ENCODE peak calls at places on chromosomes 3 and 15, in ten cellular contexts. One of them, this sample, is unnamed.
A peak's percentile ranks its signal among the peaks of the same experiment; 100 is the strongest.

GRCh38 chr3:54642147-54642546 is 285.7 kb downstream of the LRTM1 start:
- DNase-seq in NB4: no peak
- DNase-seq in lower leg skin: no peak
- DNase-seq in body of pancreas: no peak
- DNase-seq in cardiac muscle cell: no peak
- DNase-seq in cardiac fibroblast: no peak
- DNase-seq in choroid plexus epithelial cell: no peak
- DNase-seq in AG09309: no peak
- DNase-seq in ovary: no peak
- DNase-seq in heart right ventricle: no peak
- DNase-seq in this sample: no peak

GRCh38 chr15:82699726-82700125 is 9.9 kb downstream of the AP3B2 start:
- DNase-seq in choroid plexus epithelial cell: no peak
- DNase-seq in cardiac fibroblast: no peak
- DNase-seq in ovary: no peak
- DNase-seq in heart right ventricle: no peak
- DNase-seq in body of pancreas: no peak
- DNase-seq in AG09309: no peak
- DNase-seq in lower leg skin: no peak
- DNase-seq in NB4: no peak
- DNase-seq in cardiac muscle cell: no peak
- DNase-seq in this sample: no peak

GRCh38 chr15:40439461-40440299 is 1.1 kb upstream of the BAHD1 start:
- DNase-seq in heart right ventricle: no peak
- DNase-seq in ovary: peak; percentile 80
- DNase-seq in AG09309: no peak
- DNase-seq in body of pancreas: peak; percentile 56
- DNase-seq in choroid plexus epithelial cell: peak; percentile 34
- DNase-seq in cardiac fibroblast: peak; percentile 39
- DNase-seq in cardiac muscle cell: peak; percentile 46
- DNase-seq in NB4: peak; percentile 72
- DNase-seq in lower leg skin: no peak
- DNase-seq in this sample: peak; percentile 31

GRCh38 chr3:42080452-42080872 is 10.7 kb upstream of the TRAK1 start:
- DNase-seq in choroid plexus epithelial cell: peak; percentile 62
- DNase-seq in ovary: no peak
- DNase-seq in cardiac fibroblast: peak; percentile 74
- DNase-seq in heart right ventricle: no peak
- DNase-seq in lower leg skin: no peak
- DNase-seq in body of pancreas: no peak
- DNase-seq in NB4: peak; percentile 65
- DNase-seq in cardiac muscle cell: peak; percentile 54
- DNase-seq in AG09309: no peak
- DNase-seq in this sample: peak; percentile 38

GRCh38 chr15:49083471-49084284 is 37.4 kb upstream of the SECISBP2L start:
- DNase-seq in AG09309: no peak
- DNase-seq in choroid plexus epithelial cell: peak; percentile 43
- DNase-seq in cardiac fibroblast: no peak
- DNase-seq in ovary: no peak
- DNase-seq in body of pancreas: no peak
- DNase-seq in NB4: no peak
- DNase-seq in heart right ventricle: no peak
- DNase-seq in cardiac muscle cell: no peak
- DNase-seq in lower leg skin: no peak
- DNase-seq in this sample: no peak

GRCh38 chr3:111892070-111892469 is 33.0 kb downstream of the PHLDB2 start:
- DNase-seq in ovary: no peak
- DNase-seq in body of pancreas: no peak
- DNase-seq in cardiac fibroblast: no peak
- DNase-seq in NB4: no peak
- DNase-seq in heart right ventricle: no peak
- DNase-seq in cardiac muscle cell: no peak
- DNase-seq in lower leg skin: no peak
- DNase-seq in AG09309: no peak
- DNase-seq in choroid plexus epithelial cell: no peak
- DNase-seq in this sample: no peak

GRCh38 chr15:71899665-71900064 is 89.3 kb downstream of the NR2E3 start:
- DNase-seq in NB4: no peak
- DNase-seq in heart right ventricle: no peak
- DNase-seq in choroid plexus epithelial cell: no peak
- DNase-seq in cardiac fibroblast: no peak
- DNase-seq in body of pancreas: no peak
- DNase-seq in AG09309: no peak
- DNase-seq in lower leg skin: no peak
- DNase-seq in cardiac muscle cell: no peak
- DNase-seq in ovary: no peak
- DNase-seq in this sample: no peak

GRCh38 chr3:131233900-131234667 is 147.5 kb upstream of the NUDT16 start:
- DNase-seq in NB4: no peak
- DNase-seq in body of pancreas: no peak
- DNase-seq in AG09309: no peak
- DNase-seq in lower leg skin: no peak
- DNase-seq in cardiac fibroblast: no peak
- DNase-seq in ovary: no peak
- DNase-seq in heart right ventricle: no peak
- DNase-seq in cardiac muscle cell: no peak
- DNase-seq in choroid plexus epithelial cell: no peak
- DNase-seq in this sample: no peak

GRCh38 chr15:81199031-81199779 is 2.5 kb downstream of the IL16 start:
- DNase-seq in cardiac fibroblast: no peak
- DNase-seq in body of pancreas: no peak
- DNase-seq in ovary: no peak
- DNase-seq in heart right ventricle: no peak
- DNase-seq in choroid plexus epithelial cell: peak; percentile 5
- DNase-seq in AG09309: no peak
- DNase-seq in NB4: no peak
- DNase-seq in cardiac muscle cell: no peak
- DNase-seq in lower leg skin: peak; percentile 8
- DNase-seq in this sample: no peak

GRCh38 chr15:81195339-81195864 is 1.3 kb upstream of the IL16 start:
- DNase-seq in ovary: no peak
- DNase-seq in body of pancreas: no peak
- DNase-seq in cardiac muscle cell: no peak
- DNase-seq in heart right ventricle: no peak
- DNase-seq in lower leg skin: peak; percentile 12
- DNase-seq in NB4: no peak
- DNase-seq in choroid plexus epithelial cell: no peak
- DNase-seq in AG09309: no peak
- DNase-seq in cardiac fibroblast: no peak
- DNase-seq in this sample: no peak

GRCh38 chr15:81196576-81197254 is at the start of gene IL16:
- DNase-seq in choroid plexus epithelial cell: no peak
- DNase-seq in ovary: no peak
- DNase-seq in AG09309: no peak
- DNase-seq in heart right ventricle: no peak
- DNase-seq in lower leg skin: peak; percentile 13
- DNase-seq in body of pancreas: no peak
- DNase-seq in cardiac muscle cell: no peak
- DNase-seq in cardiac fibroblast: no peak
- DNase-seq in NB4: no peak
- DNase-seq in this sample: no peak

GRCh38 chr15:81197688-81198281 is 1.1 kb downstream of the IL16 start:
- DNase-seq in ovary: no peak
- DNase-seq in cardiac fibroblast: no peak
- DNase-seq in cardiac muscle cell: no peak
- DNase-seq in lower leg skin: no peak
- DNase-seq in body of pancreas: no peak
- DNase-seq in NB4: no peak
- DNase-seq in heart right ventricle: no peak
- DNase-seq in AG09309: no peak
- DNase-seq in choroid plexus epithelial cell: no peak
- DNase-seq in this sample: no peak

DNA sequence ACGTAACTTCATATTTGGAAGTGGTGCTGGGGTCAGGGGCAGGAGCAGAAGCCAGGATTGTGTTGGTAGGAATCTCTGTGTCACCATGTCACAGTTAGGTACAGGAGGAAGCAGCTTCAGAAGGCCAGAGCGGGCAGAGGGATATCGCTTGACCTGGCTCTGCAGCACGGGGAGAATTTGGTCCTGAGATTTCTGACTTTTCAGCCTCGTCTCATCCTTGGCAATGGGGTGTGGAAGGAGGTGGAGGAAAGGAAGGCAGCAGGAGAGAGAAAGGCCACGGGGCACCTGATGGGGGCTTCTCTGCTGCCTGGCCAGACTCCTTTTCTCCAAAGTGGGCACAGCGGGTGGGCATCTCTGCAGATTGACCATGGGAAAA is 564 bp downstream of the IL16 start:
- DNase-seq in NB4: no peak
- DNase-seq in cardiac fibroblast: no peak
- DNase-seq in body of pancreas: no peak
- DNase-seq in choroid plexus epithelial cell: no peak
- DNase-seq in ovary: no peak
- DNase-seq in cardiac muscle cell: no peak
- DNase-seq in AG09309: no peak
- DNase-seq in lower leg skin: no peak
- DNase-seq in heart right ventricle: no peak
- DNase-seq in this sample: no peak
- TF ChIP-seq CTCF in NB4: no peak
- TF ChIP-seq CTCF in cardiac fibroblast: no peak
- TF ChIP-seq CTCF in body of pancreas: no peak
- TF ChIP-seq CTCF in choroid plexus epithelial cell: no peak
- TF ChIP-seq CTCF in ovary: no peak
- TF ChIP-seq CTCF in cardiac muscle cell: no peak
- TF ChIP-seq CTCF in AG09309: no peak
- TF ChIP-seq CTCF in lower leg skin: no peak
- TF ChIP-seq CTCF in heart right ventricle: no peak
- TF ChIP-seq CTCF in this sample: no peak

GRCh38 chr3:182596673-182597410 is 196.5 kb upstream of the ATP11B start:
- DNase-seq in body of pancreas: no peak
- DNase-seq in AG09309: no peak
- DNase-seq in lower leg skin: no peak
- DNase-seq in NB4: no peak
- DNase-seq in choroid plexus epithelial cell: no peak
- DNase-seq in cardiac muscle cell: no peak
- DNase-seq in cardiac fibroblast: no peak
- DNase-seq in ovary: no peak
- DNase-seq in heart right ventricle: no peak
- DNase-seq in this sample: no peak

GRCh38 chr3:182592747-182593146 is 200.6 kb upstream of the ATP11B start:
- DNase-seq in body of pancreas: no peak
- DNase-seq in cardiac fibroblast: no peak
- DNase-seq in cardiac muscle cell: no peak
- DNase-seq in choroid plexus epithelial cell: no peak
- DNase-seq in lower leg skin: no peak
- DNase-seq in AG09309: no peak
- DNase-seq in NB4: no peak
- DNase-seq in heart right ventricle: no peak
- DNase-seq in ovary: no peak
- DNase-seq in this sample: no peak

GRCh38 chr3:182601597-182601996 is 191.7 kb upstream of the ATP11B start:
- DNase-seq in choroid plexus epithelial cell: no peak
- DNase-seq in body of pancreas: no peak
- DNase-seq in cardiac fibroblast: no peak
- DNase-seq in cardiac muscle cell: no peak
- DNase-seq in AG09309: no peak
- DNase-seq in lower leg skin: no peak
- DNase-seq in heart right ventricle: no peak
- DNase-seq in NB4: no peak
- DNase-seq in ovary: no peak
- DNase-seq in this sample: no peak

GRCh38 chr3:182603501-182603900 is 189.8 kb upstream of the ATP11B start:
- DNase-seq in lower leg skin: no peak
- DNase-seq in AG09309: no peak
- DNase-seq in NB4: no peak
- DNase-seq in ovary: no peak
- DNase-seq in body of pancreas: no peak
- DNase-seq in heart right ventricle: no peak
- DNase-seq in cardiac fibroblast: no peak
- DNase-seq in choroid plexus epithelial cell: no peak
- DNase-seq in cardiac muscle cell: no peak
- DNase-seq in this sample: no peak

DNA sequence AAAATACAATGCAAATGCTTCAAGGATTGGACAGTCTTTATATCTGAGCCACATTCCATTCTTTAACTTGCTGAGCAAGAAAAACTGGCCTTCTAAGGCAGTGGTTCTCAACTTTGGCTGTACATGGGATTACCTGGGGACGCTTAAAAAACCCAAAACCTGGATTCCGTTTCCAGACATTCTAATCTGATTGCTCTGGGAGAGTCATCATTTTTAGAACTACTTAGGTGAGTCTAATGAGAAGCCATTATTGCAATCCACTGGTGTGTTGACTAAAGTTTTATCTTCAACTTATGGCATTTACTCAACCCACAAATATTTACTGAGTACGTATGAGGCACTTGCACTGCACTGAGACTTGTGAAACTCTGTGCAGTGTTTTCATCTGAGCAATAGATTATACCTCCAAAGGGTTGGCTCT is 195.7 kb upstream of the ATP11B start:
- DNase-seq in NB4: no peak
- DNase-seq in cardiac muscle cell: no peak
- DNase-seq in lower leg skin: no peak
- DNase-seq in choroid plexus epithelial cell: peak; percentile 1
- DNase-seq in cardiac fibroblast: no peak
- DNase-seq in AG09309: no peak
- DNase-seq in heart right ventricle: no peak
- DNase-seq in ovary: no peak
- DNase-seq in body of pancreas: no peak
- DNase-seq in this sample: no peak
- H3K4me3 ChIP-seq in NB4: no peak overlapping the region
- H3K4me3 ChIP-seq in cardiac muscle cell: no peak overlapping the region
- H3K4me3 ChIP-seq in lower leg skin: no peak overlapping the region
- H3K4me3 ChIP-seq in choroid plexus epithelial cell: no peak overlapping the region
- H3K4me3 ChIP-seq in cardiac fibroblast: no peak overlapping the region
- H3K4me3 ChIP-seq in AG09309: no peak overlapping the region
- H3K4me3 ChIP-seq in heart right ventricle: no peak overlapping the region
- H3K4me3 ChIP-seq in ovary: no peak overlapping the region
- H3K4me3 ChIP-seq in body of pancreas: no peak overlapping the region
- H3K4me3 ChIP-seq in this sample: no peak overlapping the region

GRCh38 chr3:152120606-152121291 is 148.0 kb upstream of the MBNL1 start:
- DNase-seq in cardiac fibroblast: peak; percentile 32
- DNase-seq in AG09309: no peak
- DNase-seq in choroid plexus epithelial cell: peak; percentile 52
- DNase-seq in NB4: no peak
- DNase-seq in ovary: no peak
- DNase-seq in body of pancreas: no peak
- DNase-seq in cardiac muscle cell: peak; percentile 51
- DNase-seq in lower leg skin: no peak
- DNase-seq in heart right ventricle: no peak
- DNase-seq in this sample: no peak

GRCh38 chr3:152127058-152127457 is 141.7 kb upstream of the MBNL1 start:
- DNase-seq in cardiac fibroblast: no peak
- DNase-seq in ovary: no peak
- DNase-seq in cardiac muscle cell: no peak
- DNase-seq in choroid plexus epithelial cell: no peak
- DNase-seq in NB4: peak; percentile 15
- DNase-seq in heart right ventricle: no peak
- DNase-seq in lower leg skin: no peak
- DNase-seq in body of pancreas: no peak
- DNase-seq in AG09309: no peak
- DNase-seq in this sample: peak; percentile 92

GRCh38 chr3:152121292-152121654 is 147.5 kb upstream of the MBNL1 start:
- DNase-seq in cardiac fibroblast: peak; percentile 92
- DNase-seq in AG09309: peak; percentile 91
- DNase-seq in cardiac muscle cell: peak; percentile 94
- DNase-seq in ovary: no peak
- DNase-seq in lower leg skin: no peak
- DNase-seq in heart right ventricle: no peak
- DNase-seq in NB4: no peak
- DNase-seq in body of pancreas: no peak
- DNase-seq in choroid plexus epithelial cell: peak; percentile 88
- DNase-seq in this sample: no peak

GRCh38 chr3:152126260-152126659 is 142.5 kb upstream of the MBNL1 start:
- DNase-seq in heart right ventricle: no peak
- DNase-seq in body of pancreas: no peak
- DNase-seq in NB4: no peak
- DNase-seq in cardiac fibroblast: peak; percentile 42
- DNase-seq in choroid plexus epithelial cell: peak; percentile 61
- DNase-seq in cardiac muscle cell: peak; percentile 24
- DNase-seq in ovary: no peak
- DNase-seq in AG09309: no peak
- DNase-seq in lower leg skin: no peak
- DNase-seq in this sample: peak; percentile 24

DNA sequence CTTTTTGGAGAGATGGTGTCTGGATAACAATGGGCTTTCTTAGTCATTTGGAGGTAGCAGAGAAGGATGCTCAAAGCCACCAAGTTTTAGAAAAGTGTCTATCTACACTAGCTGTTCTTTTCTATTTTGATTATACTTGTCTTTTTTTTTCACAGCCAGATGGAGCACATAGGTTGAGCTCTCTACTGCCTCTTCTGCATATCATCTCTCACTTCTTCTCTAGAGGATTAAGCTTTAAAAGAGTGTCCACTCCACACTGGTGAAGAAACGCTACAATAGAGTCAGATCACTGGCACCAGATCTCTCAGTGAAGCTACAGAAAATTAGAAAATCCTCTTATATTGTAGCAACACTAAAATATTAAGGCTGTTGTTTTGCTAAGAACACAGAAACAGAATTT is 145.3 kb upstream of the MBNL1 start:
- DNase-seq in cardiac fibroblast: no peak
- DNase-seq in ovary: no peak
- DNase-seq in cardiac muscle cell: peak; percentile 7
- DNase-seq in lower leg skin: no peak
- DNase-seq in choroid plexus epithelial cell: peak; percentile 39
- DNase-seq in AG09309: no peak
- DNase-seq in heart right ventricle: no peak
- DNase-seq in body of pancreas: no peak
- DNase-seq in NB4: no peak
- DNase-seq in this sample: no peak
- TF ChIP-seq CTCF in cardiac fibroblast: peak; percentile 14
- TF ChIP-seq CTCF in ovary: no peak
- TF ChIP-seq CTCF in cardiac muscle cell: no peak
- TF ChIP-seq CTCF in lower leg skin: no peak
- TF ChIP-seq CTCF in choroid plexus epithelial cell: peak; percentile 38
- TF ChIP-seq CTCF in AG09309: peak; percentile 16
- TF ChIP-seq CTCF in heart right ventricle: no peak
- TF ChIP-seq CTCF in body of pancreas: no peak
- TF ChIP-seq CTCF in NB4: no peak
- TF ChIP-seq CTCF in this sample: no peak

DNA sequence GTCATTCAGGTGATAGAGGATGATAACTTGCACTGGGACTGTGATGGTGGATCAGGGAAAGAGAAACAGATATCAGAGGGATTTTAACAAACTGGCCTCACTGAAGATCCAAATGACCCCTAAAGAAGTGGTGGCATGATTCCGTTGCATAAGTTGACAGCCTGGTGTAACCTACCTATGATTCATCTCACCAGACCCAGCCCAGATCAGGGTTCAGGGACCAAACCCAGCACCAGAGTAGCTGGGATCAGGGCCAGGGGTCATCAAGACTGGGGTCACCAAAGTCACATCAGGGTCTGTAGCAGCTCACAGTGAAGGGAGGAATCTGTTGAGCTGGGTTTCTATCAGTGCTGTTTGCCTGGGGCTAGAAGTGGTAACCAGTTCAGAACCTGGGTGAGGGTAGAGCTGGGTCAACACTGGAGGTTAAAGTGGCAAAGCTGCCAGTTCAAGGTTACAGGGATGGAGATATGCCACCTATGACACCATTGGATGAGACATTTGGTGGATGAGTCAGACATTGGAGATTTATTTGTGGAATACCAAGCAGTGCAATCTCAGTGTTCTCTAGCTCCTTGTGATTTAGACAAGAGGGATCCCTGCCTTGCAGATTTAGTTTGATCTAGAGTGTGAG is 35.9 kb downstream of the CASR start:
- DNase-seq in NB4: no peak
- DNase-seq in AG09309: no peak
- DNase-seq in heart right ventricle: no peak
- DNase-seq in ovary: no peak
- DNase-seq in cardiac fibroblast: no peak
- DNase-seq in lower leg skin: no peak
- DNase-seq in choroid plexus epithelial cell: no peak
- DNase-seq in body of pancreas: no peak
- DNase-seq in cardiac muscle cell: no peak
- DNase-seq in this sample: no peak
- H3K4me3 ChIP-seq in NB4: no peak overlapping the region
- H3K4me3 ChIP-seq in AG09309: no peak overlapping the region
- H3K4me3 ChIP-seq in heart right ventricle: no peak overlapping the region
- H3K4me3 ChIP-seq in ovary: no peak overlapping the region
- H3K4me3 ChIP-seq in cardiac fibroblast: no peak overlapping the region
- H3K4me3 ChIP-seq in lower leg skin: no peak overlapping the region
- H3K4me3 ChIP-seq in choroid plexus epithelial cell: no peak overlapping the region
- H3K4me3 ChIP-seq in body of pancreas: no peak overlapping the region
- H3K4me3 ChIP-seq in cardiac muscle cell: no peak overlapping the region
- H3K4me3 ChIP-seq in this sample: no peak overlapping the region

This sample was measured in GM12865.